ENCODE peak calls at places on chromosomes 2 and 18, in five cellular contexts. C is A549, V is esophagus squamous epithelium, U is upper lobe of right lung, M is SK-N-SH. R is an unnamed sample.

GRCh38 chr2:120451334-120451733 is 105.4 kb downstream of the INHBB start:
- DNase-seq in C (no peak), V (no peak), U (peak), M (no peak), R (no peak)

GRCh38 chr18:57023483-57023882 is 123.4 kb upstream of the BOD1L2 start:
- DNase-seq in C (no peak), V (no peak), U (no peak), M (no peak), R (no peak)

GRCh38 chr2:219094171-219094570 is 33.5 kb upstream of the IHH start:
- DNase-seq in C (no peak), V (no peak), U (no peak), M (no peak), R (no peak)

GRCh38 chr2:134716716-134717585 is 1.8 kb downstream of the TMEM163 start:
- DNase-seq in C (no peak), V (no peak), U (no peak), M (no peak), R (no peak)

GRCh38 chr18:32160547-32160946 is 29.3 kb upstream of the MEP1B start:
- DNase-seq in C (no peak), V (no peak), U (no peak), M (no peak), R (no peak)

GRCh38 chr2:217729426-217730058 is 273.3 kb downstream of the TNS1 start:
- DNase-seq in C (no peak), V (no peak), U (no peak), M (peak), R (no peak)

GRCh38 chr2:111706481-111707001 is 177.5 kb downstream of the ANAPC1 start:
- DNase-seq in C (no peak), V (no peak), U (no peak), M (no peak), R (no peak)

GRCh38 chr2:120804446-120804845 is 68.8 kb downstream of the GLI2 start:
- DNase-seq in C (no peak), V (no peak), U (no peak), M (no peak), R (no peak)

GRCh38 chr2:25576596-25576995 is 96.8 kb downstream of the DTNB start:
- DNase-seq in C (no peak), V (no peak), U (no peak), M (no peak), R (no peak)

GRCh38 chr2:134282638-134283400 is 28.9 kb downstream of the MGAT5 start:
- DNase-seq in C (no peak), V (no peak), U (no peak), M (no peak), R (no peak)

GRCh38 chr2:191869178-191869577 is 22.3 kb upstream of the CAVIN2 start:
- DNase-seq in C (peak), V (no peak), U (no peak), M (no peak), R (no peak)
- TF ChIP-seq CTCF in C (no peak), V (peak), U (no peak), M (peak), R (peak)

DNA sequence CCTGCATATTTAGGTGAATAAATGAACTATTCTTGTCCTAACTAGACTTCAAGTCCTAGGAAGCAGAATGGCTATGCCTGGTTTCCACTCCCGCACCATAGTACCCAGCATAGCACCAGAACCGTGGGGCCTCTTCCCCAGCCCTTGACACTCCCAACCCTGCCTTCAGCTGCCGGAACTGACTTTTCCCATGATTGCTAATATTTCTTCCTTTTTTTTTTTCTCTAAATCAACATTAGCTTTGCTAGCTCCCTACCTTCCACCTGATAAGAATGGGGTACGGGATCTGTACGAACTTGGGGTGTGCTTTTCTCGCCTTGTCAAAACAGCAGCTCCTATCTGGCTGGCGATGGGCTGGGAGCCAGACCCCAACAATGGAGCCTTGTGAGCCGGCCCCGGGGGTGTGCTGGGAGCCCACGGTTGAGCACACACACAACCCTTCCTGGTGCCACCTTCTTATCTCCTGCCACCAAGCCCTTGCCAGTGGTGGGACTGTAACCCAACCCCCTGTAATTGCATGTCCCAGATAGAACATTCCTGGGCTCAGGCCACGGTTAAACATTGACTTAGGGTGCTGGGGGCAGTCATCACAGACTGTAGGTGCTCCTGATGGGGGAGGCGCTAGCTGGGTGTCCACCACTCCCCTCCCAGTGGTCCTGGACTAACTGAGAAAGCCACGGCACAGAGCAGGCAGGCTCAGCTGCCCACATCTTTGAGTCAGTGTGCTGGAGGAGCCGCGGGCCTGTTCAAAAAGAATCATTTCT is 213.0 kb upstream of the HAAO start:
- DNase-seq in C (no peak), V (no peak), U (no peak), M (peak), R (no peak)
- TF ChIP-seq CTCF in C (no peak), V (no peak), U (no peak), M (no peak), R (no peak)

DNA sequence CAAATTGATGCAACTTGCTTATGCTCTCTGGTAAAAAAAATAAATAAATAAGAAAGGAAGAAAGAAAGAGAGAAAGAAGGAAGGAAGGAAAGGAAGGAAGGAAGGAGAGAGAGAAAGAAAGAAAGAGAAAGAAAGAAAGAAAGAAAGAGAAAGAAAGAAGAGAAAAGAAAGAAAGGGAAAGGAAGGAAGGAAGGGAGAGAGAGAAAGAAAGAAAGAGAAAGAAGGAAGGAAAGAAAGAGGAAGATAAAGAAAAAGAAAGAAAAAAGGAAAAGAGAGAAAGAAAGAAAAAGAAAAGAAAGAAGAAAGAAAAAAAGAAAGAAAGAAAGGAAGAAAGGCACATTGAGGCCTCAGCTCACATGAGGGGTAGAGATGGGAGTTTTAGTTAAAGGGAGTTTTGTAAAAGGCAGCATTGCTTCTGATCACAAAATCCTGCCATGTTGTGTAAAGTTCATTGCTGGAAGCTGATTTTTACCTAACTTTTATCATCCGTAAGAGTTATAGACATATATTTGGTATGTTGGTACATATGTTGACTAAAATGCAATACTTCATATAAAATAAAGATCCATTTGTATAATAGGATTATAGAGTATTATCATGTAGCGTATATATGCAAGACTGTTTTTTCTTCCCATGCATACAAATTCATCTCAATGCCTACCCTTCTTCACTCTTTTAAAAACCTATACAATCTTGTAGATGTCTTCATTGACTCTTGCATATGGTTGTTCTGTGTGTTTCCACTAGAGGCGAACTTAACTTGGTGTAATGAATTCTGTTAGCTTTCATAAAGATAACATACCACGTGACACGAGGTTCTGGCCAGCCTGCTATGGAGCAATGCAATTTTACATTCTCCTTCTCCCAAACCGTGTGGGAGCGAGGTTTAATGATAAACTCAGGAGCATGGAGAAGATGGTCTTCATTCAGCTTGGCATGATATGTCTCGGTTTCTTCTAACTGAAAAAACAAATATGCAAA is 32.8 kb downstream of the MYOM1 start:
- DNase-seq in C (peak), V (no peak), U (no peak), M (peak), R (no peak)
- TF ChIP-seq CTCF in C (no peak), V (no peak), U (no peak), M (no peak), R (no peak)

DNA sequence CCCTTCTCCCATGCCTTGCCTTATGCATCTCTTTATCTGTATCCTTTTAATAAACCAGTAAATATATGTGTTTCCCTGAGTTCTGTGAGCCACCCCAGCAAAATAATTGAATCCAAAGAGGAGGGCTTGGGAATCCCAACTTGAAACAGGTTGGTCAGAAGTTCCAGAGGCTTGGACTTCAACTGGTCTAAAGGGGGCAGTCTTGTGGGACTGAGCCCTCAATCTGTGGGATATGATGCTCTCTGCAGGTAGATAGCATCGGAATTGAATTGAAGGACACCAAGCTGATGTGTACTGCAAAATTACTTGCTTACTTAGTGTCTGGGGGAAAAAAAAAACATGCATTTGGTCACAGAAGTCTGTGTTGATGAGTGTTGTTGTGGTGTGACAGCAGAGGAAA is 1033.5 kb upstream of the TMEFF2 start:
- DNase-seq in C (no peak), V (no peak), U (no peak), M (no peak), R (no peak)
- TF ChIP-seq CTCF in C (no peak), V (no peak), U (no peak), M (no peak), R (no peak)

GRCh38 chr18:68400889-68401288 is 314.0 kb downstream of the TMX3 start:
- DNase-seq in C (no peak), V (no peak), U (no peak), M (no peak), R (no peak)

GRCh38 chr18:68409585-68409984 is 305.3 kb downstream of the TMX3 start:
- DNase-seq in C (no peak), V (no peak), U (no peak), M (no peak), R (no peak)

GRCh38 chr18:68402784-68403183 is 312.1 kb downstream of the TMX3 start:
- DNase-seq in C (no peak), V (no peak), U (no peak), M (no peak), R (no peak)

GRCh38 chr18:68406761-68407160 is 308.1 kb downstream of the TMX3 start:
- DNase-seq in C (no peak), V (no peak), U (no peak), M (no peak), R (no peak)
- TF ChIP-seq CTCF in C (no peak), V (no peak), U (no peak), M (no peak), R (no peak)